ENCODE peak calls at places on chromosomes 7 and 10, in four cellular contexts. M, R, U and H are unnamed samples.

GRCh38 chr10:24440817-24441790 is 232.2 kb downstream of the KIAA1217 start:
- DNase-seq in R (no peak), U (no peak), M (no peak), H (no peak)

GRCh38 chr7:41045556-41046123 is 657.2 kb downstream of the INHBA start:
- DNase-seq in U (no peak), R (peak), M (peak), H (no peak)

GRCh38 chr7:9240016-9240415 is 806.6 kb downstream of the NXPH1 start:
- DNase-seq in R (no peak), U (no peak), M (no peak), H (no peak)

GRCh38 chr10:133141963-133142350 is 18.1 kb upstream of the KNDC1 start:
- DNase-seq in U (peak), M (no peak), R (no peak), H (no peak)

GRCh38 chr7:132777956-132778355 is 201.7 kb upstream of the PLXNA4 start:
- DNase-seq in M (no peak), R (no peak), U (no peak), H (no peak)

GRCh38 chr7:51123322-51124021 is 193.1 kb downstream of the COBL start:
- DNase-seq in M (no peak), R (no peak), U (no peak), H (no peak)

GRCh38 chr7:50653116-50653854 is 88.1 kb upstream of the DDC start:
- DNase-seq in U (no peak), M (no peak), R (no peak), H (no peak)

GRCh38 chr7:118182618-118183253 is 1.2 kb upstream of the LSM8 start:
- DNase-seq in R (peak), U (no peak), M (no peak), H (no peak)

GRCh38 chr7:45000096-45001032 is at the start of gene CCM2:
- DNase-seq in M (peak), R (peak), U (peak), H (no peak)

GRCh38 chr10:3623746-3624145 is 161.3 kb downstream of the KLF6 start:
- DNase-seq in U (no peak), M (no peak), R (no peak), H (no peak)
- H3K27ac ChIP-seq in U (peak), M (no peak), R (no peak), H (no peak)

GRCh38 chr7:36852017-36852416 is 127.7 kb upstream of the AOAH start:
- DNase-seq in U (no peak), M (no peak), R (no peak), H (no peak)
- H3K27ac ChIP-seq in U (no peak), M (no peak), R (no peak), H (no peak)

GRCh38 chr10:44992732-44993225 is 7.9 kb upstream of the ZNF22 start:
- DNase-seq in U (no peak), M (peak), R (no peak), H (no peak)

GRCh38 chr10:44993226-44993921 is 7.3 kb upstream of the ZNF22 start:
- DNase-seq in U (no peak), R (no peak), M (peak), H (no peak)

GRCh38 chr10:44990965-44991364 is 9.8 kb upstream of the ZNF22 start:
- DNase-seq in U (no peak), M (no peak), R (no peak), H (no peak)

GRCh38 chr10:44991571-44991970 is 9.2 kb upstream of the ZNF22 start:
- DNase-seq in R (no peak), U (peak), M (peak), H (no peak)

DNA sequence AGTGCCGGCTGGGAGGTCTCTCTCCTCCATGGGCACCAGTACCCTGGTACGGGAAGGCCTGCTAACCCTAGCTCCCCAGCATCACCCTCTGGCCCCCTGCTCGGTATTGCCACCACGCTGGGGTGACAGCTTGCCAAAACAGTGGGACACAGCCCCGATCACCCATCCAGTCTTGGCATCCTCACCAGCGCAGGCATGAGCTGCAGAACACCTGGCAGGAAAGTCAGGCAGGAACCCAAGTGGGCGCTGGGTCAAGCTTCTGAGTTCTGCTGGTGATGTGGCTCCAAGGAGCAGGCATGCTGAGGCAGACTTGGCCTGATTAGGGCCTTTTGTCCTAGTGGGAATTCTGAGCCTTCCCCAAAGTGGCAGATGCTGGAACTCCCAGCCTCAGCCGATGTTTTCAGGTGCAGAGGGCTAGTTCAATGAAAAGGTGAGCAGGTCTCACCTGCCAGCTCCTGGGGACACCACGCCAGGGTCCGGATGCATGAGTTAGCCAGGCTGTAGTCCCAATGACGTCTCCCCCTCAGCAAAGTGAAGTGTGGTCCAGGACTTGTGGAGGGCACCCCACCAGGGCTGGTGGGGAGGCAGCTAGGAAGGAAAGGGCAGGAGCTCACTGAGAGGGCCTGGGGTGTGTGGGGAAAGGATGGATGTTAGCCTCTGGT is 8.5 kb upstream of the ZNF22 start:
- DNase-seq in R (no peak), M (peak), U (peak), H (no peak)
- H3K27ac ChIP-seq in R (no peak), M (peak), U (peak), H (no peak)

GRCh38 chr7:27186450-27187157 is 1.6 kb upstream of the HOXA11 start:
- DNase-seq in U (no peak), M (no peak), R (no peak), H (no peak)
- H3K27ac ChIP-seq in U (no peak), M (no peak), R (no peak), H (no peak)

GRCh38 chr7:2638224-2638991 is 6.6 kb downstream of the TTYH3 start:
- DNase-seq in M (peak), U (peak), R (no peak), H (no peak)

GRCh38 chr7:2640858-2641257 is 9.1 kb downstream of the TTYH3 start:
- DNase-seq in R (no peak), U (no peak), M (peak), H (no peak)

GRCh38 chr7:2639151-2639993 is 7.6 kb downstream of the TTYH3 start:
- DNase-seq in R (no peak), U (no peak), M (no peak), H (no peak)

GRCh38 chr7:2641406-2642393 is 9.9 kb downstream of the TTYH3 start:
- DNase-seq in U (peak), M (peak), R (peak), H (no peak)

GRCh38 chr7:2639994-2640830 is 8.4 kb downstream of the TTYH3 start:
- DNase-seq in U (no peak), R (peak), M (peak), H (no peak)
- H3K27ac ChIP-seq in U (peak), R (peak), M (peak), H (no peak)

GRCh38 chr10:82576093-82576492 is 701.1 kb downstream of the NRG3 start:
- DNase-seq in M (no peak), R (no peak), U (no peak), H (no peak)

GRCh38 chr10:82581940-82582339 is 706.9 kb downstream of the NRG3 start:
- DNase-seq in R (no peak), U (no peak), M (no peak), H (no peak)
- H3K27ac ChIP-seq in R (no peak), U (no peak), M (no peak), H (no peak)

DNA sequence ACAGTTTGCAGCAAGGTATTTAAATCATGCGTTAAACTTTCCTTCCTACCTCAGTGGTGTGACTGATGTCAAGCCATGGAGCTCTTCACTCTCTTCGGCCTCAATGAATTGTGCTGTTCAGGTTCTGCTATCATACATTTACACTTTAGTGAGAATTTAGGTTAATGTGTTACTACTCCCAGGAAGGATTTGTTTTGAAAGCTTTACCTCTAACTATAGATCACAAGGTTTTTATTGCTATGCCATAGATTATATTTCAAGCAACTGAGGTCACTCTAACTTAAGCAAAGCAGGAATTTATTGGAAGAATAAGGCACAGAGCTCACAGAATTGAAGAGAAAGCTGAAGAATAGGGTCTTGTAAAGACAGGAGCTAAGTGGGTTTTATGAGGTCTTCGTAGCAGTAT is 11.0 kb upstream of the ADD3 start:
- DNase-seq in M (no peak), R (peak), U (no peak), H (no peak)
- H3K27ac ChIP-seq in M (no peak), R (peak), U (peak), H (no peak)

GRCh38 chr10:97328646-97329453 is 5.7 kb downstream of the FRAT2 start:
- DNase-seq in R (peak), M (no peak), U (no peak), H (no peak)

GRCh38 chr10:97331304-97331703 is 3.2 kb downstream of the FRAT2 start:
- DNase-seq in R (no peak), U (no peak), M (no peak), H (no peak)

GRCh38 chr10:97325754-97326153 is 6.7 kb downstream of the FRAT1 start:
- DNase-seq in R (no peak), U (no peak), M (no peak), H (no peak)

GRCh38 chr10:97332586-97333350 is 1.8 kb downstream of the FRAT2 start:
- DNase-seq in U (peak), M (peak), R (peak), H (no peak)

DNA sequence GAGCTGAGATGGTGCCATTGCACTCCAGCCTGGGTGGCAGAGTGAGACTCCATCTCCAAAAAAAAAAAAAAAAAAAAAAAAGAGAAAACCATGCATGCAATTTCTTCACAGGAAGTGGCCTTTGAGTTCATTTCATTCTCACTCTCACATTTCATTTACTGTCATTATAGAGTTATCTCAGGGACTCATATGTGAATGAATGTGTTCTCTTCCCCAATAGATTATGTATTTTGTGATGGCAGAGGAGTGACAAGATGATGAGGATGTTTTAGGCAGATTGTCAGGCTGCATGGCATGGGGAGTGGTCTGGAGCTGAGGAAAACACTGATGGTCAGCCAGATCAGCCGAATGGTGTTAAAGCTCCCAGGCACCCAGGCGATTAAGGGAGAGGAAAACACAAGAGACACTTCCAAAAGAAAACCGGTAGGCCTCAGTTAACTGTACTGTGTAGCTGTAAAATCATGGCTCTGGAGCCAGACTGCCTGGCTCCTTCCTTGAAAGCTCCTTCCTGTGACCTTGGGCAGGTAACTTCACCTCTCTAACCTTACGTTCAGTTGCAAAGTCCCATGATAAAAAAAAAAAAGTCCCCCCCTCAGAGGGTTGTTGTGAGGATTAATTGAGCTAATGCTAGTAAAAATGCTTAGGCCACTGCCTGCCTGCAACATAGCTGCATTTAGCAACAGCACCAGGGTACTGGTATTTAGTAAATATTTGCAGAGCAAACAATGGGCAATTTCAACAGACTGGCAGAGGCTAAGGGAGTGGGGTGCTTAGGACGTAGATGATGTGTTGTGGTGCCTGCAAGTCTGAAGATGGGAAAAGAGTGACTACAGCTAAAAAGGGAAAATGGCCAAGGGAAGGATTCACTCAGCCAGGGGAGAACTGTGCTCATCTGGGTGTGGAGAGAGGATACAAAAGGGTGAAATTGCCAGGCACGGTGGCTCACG is 6.9 kb downstream of the FRAT2 start:
- DNase-seq in R (peak), M (no peak), U (no peak), H (no peak)
- H3K27ac ChIP-seq in R (peak), M (no peak), U (no peak), H (no peak)

DNA sequence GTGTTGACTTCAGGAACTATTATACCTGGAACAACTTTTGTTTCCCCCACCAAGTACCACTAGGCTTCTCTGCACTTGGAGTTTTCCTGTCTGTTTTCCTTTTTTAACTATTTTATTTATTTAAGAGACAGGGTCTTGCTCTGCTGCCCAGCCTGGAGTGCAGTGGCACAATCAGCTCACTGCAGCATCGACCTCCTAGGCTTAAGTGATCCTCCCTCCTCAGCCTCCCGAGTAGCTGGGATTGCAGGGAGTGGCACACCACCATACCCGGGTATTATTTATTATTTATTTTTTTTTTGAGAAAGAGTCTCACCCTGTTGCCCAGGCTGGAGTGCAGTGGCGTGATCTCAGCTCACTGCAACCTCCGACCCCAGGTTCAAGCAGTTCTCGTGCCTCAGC is 2.1 kb upstream of the GIGYF1 start:
- DNase-seq in R (no peak), M (no peak), U (no peak), H (no peak)
- H3K27ac ChIP-seq in R (no peak), M (no peak), U (no peak), H (no peak)

GRCh38 chr10:116891208-116891607 is 41.9 kb downstream of the ENO4 start:
- DNase-seq in U (peak), R (no peak), M (no peak), H (no peak)
- H3K27ac ChIP-seq in U (no peak), R (no peak), M (no peak), H (no peak)